ENCODE peak calls at places on chromosomes 12 and 14, in seven cellular contexts. V is effector CD4-positive, alpha-beta T cell; Q is stimulated activated CD8-positive, alpha-beta memory T cell treated with anti-CD3 and anti-CD28 coated beads, Interleukin-2, amount 100 ng/mL, for 1 hour; L is heart left ventricle; I is HCEC 1CT; C is hepatic stellate cell; M is fibroblast of the aortic adventitia. B is an unnamed sample.
A peak's percentile ranks its signal among the peaks of the same experiment; 100 is the strongest.

GRCh38 chr12:51521554-51522276 is 69.3 kb upstream of the SCN8A start:
- DNase-seq in V (no peak), Q (no peak), L (no peak), I (peak; percentile 16), C (no peak), M (no peak), B (no peak)

GRCh38 chr12:88643685-88644084 is 63.4 kb upstream of the KITLG start:
- DNase-seq in V (no peak), Q (no peak), L (no peak), I (peak; percentile 67), C (no peak), M (peak; percentile 45), B (no peak)

GRCh38 chr12:25257590-25258324 is 7.0 kb upstream of the KRAS start:
- DNase-seq in V (no peak), Q (no peak), L (no peak), I (no peak), C (no peak), M (no peak), B (no peak)

GRCh38 chr12:95701722-95702418 is 88.7 kb downstream of the NTN4 start:
- DNase-seq in V (no peak), Q (no peak), L (no peak), I (no peak), C (no peak), M (no peak), B (no peak)

GRCh38 chr12:31007636-31008175 is 66.0 kb upstream of the DDX11 start:
- DNase-seq in V (no peak), Q (no peak), L (no peak), I (no peak), C (no peak), M (no peak), B (no peak)

GRCh38 chr12:113392988-113393579 is 10.6 kb downstream of the SDS start:
- DNase-seq in V (no peak), Q (no peak), L (no peak), I (no peak), C (peak; percentile 47), M (peak; percentile 12), B (no peak)

GRCh38 chr12:8662592-8662991 is at the start of gene MFAP5:
- DNase-seq in V (no peak), Q (no peak), L (no peak), I (peak; percentile 42), C (peak; percentile 20), M (peak; percentile 98), B (no peak)

GRCh38 chr14:88588081-88588480 is 25.2 kb downstream of the ZC3H14 start:
- DNase-seq in V (no peak), Q (no peak), L (no peak), I (no peak), C (no peak), M (no peak), B (no peak)

GRCh38 chr14:64387232-64387737 is 868 bp upstream of the MTHFD1 start:
- DNase-seq in V (no peak), Q (no peak), L (no peak), I (peak; percentile 23), C (peak; percentile 20), M (no peak), B (no peak)

B was measured in T follicular helper cell.